ENCODE peak calls at places on chromosomes 7 and 10, in five cellular contexts. One of them, this sample, is unnamed.

GRCh38 chr7:100665168-100665567 is 8.4 kb upstream of the GNB2 start:
- DNase-seq in A549: no peak
- DNase-seq in IMR-90: no peak
- DNase-seq in upper lobe of left lung: no peak
- DNase-seq in uterus: no peak
- DNase-seq in this sample: no peak

GRCh38 chr10:97539523-97540200 is 32.9 kb upstream of the ANKRD2 start:
- DNase-seq in A549: no peak
- DNase-seq in IMR-90: peak; percentile 84
- DNase-seq in upper lobe of left lung: no peak
- DNase-seq in uterus: peak; percentile 60
- DNase-seq in this sample: no peak

GRCh38 chr10:103757531-103758293 is 97.7 kb downstream of the SH3PXD2A start:
- DNase-seq in A549: peak; percentile 65
- DNase-seq in IMR-90: peak; percentile 88
- DNase-seq in upper lobe of left lung: peak; percentile 47
- DNase-seq in uterus: no peak
- DNase-seq in this sample: peak; percentile 56

GRCh38 chr7:22563621-22564241 is 63.7 kb upstream of the STEAP1B start:
- DNase-seq in A549: no peak
- DNase-seq in IMR-90: peak; percentile 12
- DNase-seq in upper lobe of left lung: no peak
- DNase-seq in uterus: no peak
- DNase-seq in this sample: no peak

GRCh38 chr7:13016633-13017324 is 329.3 kb downstream of the ARL4A start:
- DNase-seq in A549: peak; percentile 16
- DNase-seq in IMR-90: peak; percentile 55
- DNase-seq in upper lobe of left lung: no peak
- DNase-seq in uterus: no peak
- DNase-seq in this sample: no peak

GRCh38 chr7:27351786-27352185 is 109.2 kb downstream of the EVX1 start:
- DNase-seq in A549: no peak
- DNase-seq in IMR-90: no peak
- DNase-seq in upper lobe of left lung: no peak
- DNase-seq in uterus: no peak
- DNase-seq in this sample: no peak

GRCh38 chr10:70615784-70616511 is 13.4 kb upstream of the PRF1 start:
- DNase-seq in A549: no peak
- DNase-seq in IMR-90: no peak
- DNase-seq in upper lobe of left lung: no peak
- DNase-seq in uterus: no peak
- DNase-seq in this sample: no peak

GRCh38 chr7:107128217-107128616 is 40.6 kb upstream of the HBP1 start:
- DNase-seq in A549: no peak
- DNase-seq in IMR-90: no peak
- DNase-seq in upper lobe of left lung: no peak
- DNase-seq in uterus: no peak
- DNase-seq in this sample: no peak

GRCh38 chr10:14584643-14585042 is 190.1 kb downstream of the FAM107B start:
- DNase-seq in A549: no peak
- DNase-seq in IMR-90: no peak
- DNase-seq in upper lobe of left lung: no peak
- DNase-seq in uterus: no peak
- DNase-seq in this sample: no peak

GRCh38 chr7:32765185-32765584 is 126.4 kb downstream of the KBTBD2 start:
- DNase-seq in A549: no peak
- DNase-seq in IMR-90: no peak
- DNase-seq in upper lobe of left lung: no peak
- DNase-seq in uterus: no peak
- DNase-seq in this sample: no peak

GRCh38 chr7:74718336-74718735 is 55.5 kb upstream of the NCF1 start:
- DNase-seq in A549: no peak
- DNase-seq in IMR-90: peak; percentile 11
- DNase-seq in upper lobe of left lung: no peak
- DNase-seq in uterus: no peak
- DNase-seq in this sample: no peak

GRCh38 chr7:132837529-132837928 is 244.4 kb downstream of the CHCHD3 start:
- DNase-seq in A549: no peak
- DNase-seq in IMR-90: no peak
- DNase-seq in upper lobe of left lung: no peak
- DNase-seq in uterus: no peak
- DNase-seq in this sample: no peak

GRCh38 chr7:27590421-27590820 is 72.3 kb downstream of the HIBADH start:
- DNase-seq in A549: no peak
- DNase-seq in IMR-90: peak; percentile 14
- DNase-seq in upper lobe of left lung: no peak
- DNase-seq in uterus: no peak
- DNase-seq in this sample: no peak

GRCh38 chr10:75532253-75532924 is 101.0 kb downstream of the LRMDA start:
- DNase-seq in A549: peak; percentile 35
- DNase-seq in IMR-90: peak; percentile 8
- DNase-seq in upper lobe of left lung: no peak
- DNase-seq in uterus: no peak
- DNase-seq in this sample: no peak

GRCh38 chr10:29691564-29692064 is 56.8 kb upstream of the SVIL start:
- DNase-seq in A549: no peak
- DNase-seq in IMR-90: peak; percentile 55
- DNase-seq in upper lobe of left lung: no peak
- DNase-seq in uterus: peak; percentile 82
- DNase-seq in this sample: no peak

GRCh38 chr7:126988022-126988421 is 264.7 kb downstream of the GRM8 start:
- DNase-seq in A549: no peak
- DNase-seq in IMR-90: no peak
- DNase-seq in upper lobe of left lung: no peak
- DNase-seq in uterus: no peak
- DNase-seq in this sample: no peak

GRCh38 chr10:48574322-48574796 is 30.5 kb downstream of the ARHGAP22 start:
- DNase-seq in A549: no peak
- DNase-seq in IMR-90: no peak
- DNase-seq in upper lobe of left lung: no peak
- DNase-seq in uterus: no peak
- DNase-seq in this sample: no peak

GRCh38 chr10:70174058-70174741 is 3.9 kb upstream of the SAR1A start:
- DNase-seq in A549: no peak
- DNase-seq in IMR-90: no peak
- DNase-seq in upper lobe of left lung: peak; percentile 48
- DNase-seq in uterus: no peak
- DNase-seq in this sample: no peak

GRCh38 chr7:20506175-20506574 is 109.3 kb upstream of the ABCB5 start:
- DNase-seq in A549: no peak
- DNase-seq in IMR-90: no peak
- DNase-seq in upper lobe of left lung: no peak
- DNase-seq in uterus: no peak
- DNase-seq in this sample: no peak

GRCh38 chr7:149811221-149811620 is 27.0 kb upstream of the ZNF862 start:
- DNase-seq in A549: no peak
- DNase-seq in IMR-90: peak; percentile 7
- DNase-seq in upper lobe of left lung: no peak
- DNase-seq in uterus: no peak
- DNase-seq in this sample: no peak

GRCh38 chr7:149814494-149814893 is 23.7 kb upstream of the ZNF862 start:
- DNase-seq in A549: no peak
- DNase-seq in IMR-90: no peak
- DNase-seq in upper lobe of left lung: no peak
- DNase-seq in uterus: no peak
- DNase-seq in this sample: no peak

GRCh38 chr7:149811831-149812490 is 26.2 kb upstream of the ZNF862 start:
- DNase-seq in A549: no peak
- DNase-seq in IMR-90: no peak
- DNase-seq in upper lobe of left lung: no peak
- DNase-seq in uterus: no peak
- DNase-seq in this sample: no peak

GRCh38 chr7:149815121-149815520 is 23.1 kb upstream of the ZNF862 start:
- DNase-seq in A549: no peak
- DNase-seq in IMR-90: no peak
- DNase-seq in upper lobe of left lung: no peak
- DNase-seq in uterus: no peak
- DNase-seq in this sample: no peak

DNA sequence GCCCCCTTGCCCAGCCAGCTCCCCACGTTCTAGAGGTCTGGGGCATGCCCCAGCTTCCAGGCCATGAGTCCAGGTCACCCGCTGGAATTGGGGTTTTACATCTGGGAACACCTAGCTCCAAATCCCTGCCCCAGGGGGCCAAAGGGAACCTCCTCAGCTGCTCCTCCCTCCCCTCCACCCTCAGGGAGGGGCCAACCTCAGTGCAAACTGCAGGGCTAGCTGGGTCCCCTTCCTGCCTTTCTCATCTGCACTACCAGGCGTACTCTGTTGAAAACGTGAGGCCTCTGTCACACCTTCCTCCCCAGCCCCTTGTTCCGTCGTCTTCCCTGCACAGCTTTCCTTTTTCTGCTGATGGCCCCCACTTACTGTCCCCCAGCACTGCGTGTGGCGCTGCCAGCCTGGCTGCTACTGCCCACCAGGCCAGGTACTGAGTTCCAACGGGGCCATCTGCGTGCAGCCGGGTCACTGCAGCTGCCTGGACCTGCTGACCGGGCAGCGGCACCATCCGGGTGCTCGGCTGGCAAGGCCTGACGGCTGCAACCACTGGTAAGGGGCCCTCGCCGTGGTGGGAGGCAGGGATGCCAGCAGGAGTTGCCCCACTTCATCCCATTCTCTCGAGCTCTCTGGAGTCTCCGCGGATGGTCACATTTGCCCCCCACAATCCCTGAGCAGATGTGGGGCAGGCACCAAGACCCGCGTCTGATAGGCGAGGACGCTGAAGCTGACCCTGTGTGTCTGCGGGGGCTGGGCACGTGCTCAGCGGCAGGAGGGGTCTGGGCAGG is 24.7 kb upstream of the ZNF862 start:
- DNase-seq in A549: no peak
- DNase-seq in IMR-90: no peak
- DNase-seq in upper lobe of left lung: no peak
- DNase-seq in uterus: no peak
- DNase-seq in this sample: no peak
- H3K27ac ChIP-seq in A549: no peak overlapping the region
- H3K27ac ChIP-seq in IMR-90: no peak overlapping the region
- H3K27ac ChIP-seq in upper lobe of left lung: no peak overlapping the region
- H3K27ac ChIP-seq in uterus: no peak overlapping the region
- H3K27ac ChIP-seq in this sample: no peak overlapping the region

DNA sequence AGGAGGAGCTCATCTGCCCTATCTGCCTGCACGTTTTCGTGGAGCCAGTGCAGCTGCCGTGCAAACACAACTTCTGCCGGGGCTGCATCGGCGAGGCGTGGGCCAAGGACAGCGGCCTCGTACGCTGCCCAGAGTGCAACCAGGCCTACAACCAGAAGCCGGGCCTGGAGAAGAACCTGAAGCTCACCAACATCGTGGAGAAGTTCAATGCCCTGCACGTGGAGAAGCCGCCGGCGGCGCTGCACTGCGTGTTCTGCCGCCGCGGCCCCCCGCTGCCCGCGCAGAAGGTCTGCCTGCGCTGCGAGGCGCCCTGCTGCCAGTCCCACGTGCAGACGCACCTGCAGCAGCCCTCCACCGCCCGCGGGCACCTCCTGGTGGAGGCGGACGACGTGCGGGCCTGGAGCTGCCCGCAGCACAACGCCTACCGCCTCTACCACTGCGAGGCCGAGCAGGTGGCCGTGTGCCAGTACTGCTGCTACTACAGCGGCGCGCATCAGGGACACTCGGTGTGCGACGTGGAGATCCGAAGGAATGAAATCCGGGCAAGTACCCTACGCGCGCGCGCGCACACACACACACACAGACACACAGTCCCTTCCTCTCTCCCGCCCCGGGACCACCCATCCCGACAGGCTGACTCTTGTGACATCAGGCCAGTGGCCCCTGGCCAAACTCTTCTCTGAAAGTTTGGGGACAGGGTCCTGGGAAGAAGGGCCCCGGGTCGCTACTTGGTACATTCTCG is 538 bp downstream of the TRIM8 start:
- DNase-seq in A549: peak; percentile 68
- DNase-seq in IMR-90: peak; percentile 68
- DNase-seq in upper lobe of left lung: peak; percentile 91
- DNase-seq in uterus: peak; percentile 80
- DNase-seq in this sample: peak; percentile 78
- TF ChIP-seq POLR2A in A549: peak; percentile 50
- TF ChIP-seq POLR2A in IMR-90: no peak
- TF ChIP-seq POLR2A in upper lobe of left lung: peak; percentile 29
- TF ChIP-seq POLR2A in uterus: no peak
- TF ChIP-seq POLR2A in this sample: peak; percentile 13

GRCh38 chr7:154910125-154910524 is 92.8 kb downstream of the PAXIP1 start:
- DNase-seq in A549: no peak
- DNase-seq in IMR-90: no peak
- DNase-seq in upper lobe of left lung: no peak
- DNase-seq in uterus: no peak
- DNase-seq in this sample: no peak
- H3K27ac ChIP-seq in A549: no peak overlapping the region
- H3K27ac ChIP-seq in IMR-90: no peak overlapping the region
- H3K27ac ChIP-seq in upper lobe of left lung: no peak overlapping the region
- H3K27ac ChIP-seq in uterus: no peak overlapping the region
- H3K27ac ChIP-seq in this sample: no peak overlapping the region

GRCh38 chr10:134743-135600 is at the start of gene ZMYND11:
- DNase-seq in A549: no peak
- DNase-seq in IMR-90: peak; percentile 42
- DNase-seq in upper lobe of left lung: peak; percentile 73
- DNase-seq in uterus: peak; percentile 63
- DNase-seq in this sample: peak; percentile 60

GRCh38 chr10:134205-134742 is 981 bp upstream of the ZMYND11 start:
- DNase-seq in A549: no peak
- DNase-seq in IMR-90: peak; percentile 6
- DNase-seq in upper lobe of left lung: no peak
- DNase-seq in uterus: no peak
- DNase-seq in this sample: peak; percentile 13

GRCh38 chr10:136465-136762 is 1.2 kb downstream of the ZMYND11 start:
- DNase-seq in A549: no peak
- DNase-seq in IMR-90: no peak
- DNase-seq in upper lobe of left lung: no peak
- DNase-seq in uterus: no peak
- DNase-seq in this sample: no peak

GRCh38 chr10:137031-137430 is 1.8 kb downstream of the ZMYND11 start:
- DNase-seq in A549: peak; percentile 67
- DNase-seq in IMR-90: peak; percentile 7
- DNase-seq in upper lobe of left lung: no peak
- DNase-seq in uterus: no peak
- DNase-seq in this sample: no peak

DNA sequence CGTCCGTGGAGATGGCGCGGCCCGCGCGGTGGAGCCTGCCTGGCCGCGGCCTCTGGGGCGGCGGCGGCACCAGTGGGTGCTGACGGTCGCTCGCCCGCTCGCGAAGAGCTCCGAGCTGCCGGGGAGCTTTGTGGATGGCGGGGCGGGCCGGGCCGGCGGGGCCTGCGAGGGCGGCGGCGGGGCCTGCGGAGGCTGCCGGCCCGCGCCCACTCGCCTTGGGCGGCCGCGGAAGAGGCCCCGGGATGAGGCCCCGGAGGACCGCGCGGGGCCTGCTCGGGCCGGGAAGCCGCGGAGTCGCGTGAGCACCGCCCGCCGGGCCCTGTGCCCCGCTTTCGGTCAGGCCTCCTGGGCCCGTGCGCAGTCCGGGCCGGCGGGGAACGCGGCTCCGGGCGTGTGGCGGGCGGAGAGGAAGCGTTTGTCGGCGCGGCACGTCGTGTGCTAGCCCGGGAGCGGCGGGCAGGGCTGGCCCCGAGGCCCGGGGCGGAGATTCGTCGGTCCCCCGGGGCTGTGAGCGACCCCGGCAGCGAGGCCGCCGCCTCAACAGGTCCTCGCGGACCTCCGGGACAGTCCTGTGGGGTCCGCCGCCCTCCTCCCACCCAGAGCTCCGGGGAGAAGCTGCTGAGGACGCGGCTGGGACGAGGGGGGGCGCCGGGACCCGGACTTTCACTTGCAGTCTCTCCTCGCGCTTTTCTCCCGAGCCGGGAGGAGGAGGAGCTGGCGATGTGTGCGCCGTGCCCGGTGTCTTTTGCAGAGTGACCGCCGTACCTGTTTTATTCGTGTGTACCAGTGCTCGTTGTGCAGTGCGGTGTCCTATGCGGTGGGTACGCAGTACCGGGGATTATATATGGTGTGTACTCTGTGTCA is 578 bp downstream of the ZMYND11 start:
- DNase-seq in A549: peak; percentile 58
- DNase-seq in IMR-90: peak; percentile 43
- DNase-seq in upper lobe of left lung: peak; percentile 70
- DNase-seq in uterus: peak; percentile 65
- DNase-seq in this sample: peak; percentile 61
- TF ChIP-seq POLR2A in A549: no peak
- TF ChIP-seq POLR2A in IMR-90: peak; percentile 64
- TF ChIP-seq POLR2A in upper lobe of left lung: peak; percentile 60
- TF ChIP-seq POLR2A in uterus: peak; percentile 28
- TF ChIP-seq POLR2A in this sample: peak; percentile 16

This sample was measured in prostate gland.